ENCODE peak calls at places on chromosome 16, in nine cellular contexts. H is activated effector memory CD4-positive, alpha-beta T cell treated with anti-CD3 and anti-CD28 coated beads, Interleukin-2, amount 50 U/mL, for 16 hours; E is mucosa of descending colon; Y is HCT116; U is renal cortical epithelial cell; T is activated naive CD4-positive, alpha-beta T cell; K is kidney tubule cell; D is ascending aorta; B is left ventricle myocardium superior. S is an unnamed sample.

GRCh38 chr16:49756971-49757743 is 98.8 kb downstream of the ZNF423 start:
- DNase-seq in H (no peak), E (no peak), Y (no peak), U (peak), T (no peak), K (peak), D (no peak), B (no peak), S (no peak)

GRCh38 chr16:63187638-63188037 is 1151.4 kb upstream of the CDH8 start:
- DNase-seq in H (no peak), E (no peak), Y (no peak), U (no peak), T (no peak), K (no peak), D (no peak), B (no peak), S (no peak)

GRCh38 chr16:57748596-57748995 is 13.0 kb downstream of the KATNB1 start:
- DNase-seq in H (no peak), E (peak), Y (no peak), U (no peak), T (no peak), K (no peak), D (no peak), B (peak), S (no peak)

GRCh38 chr16:57091990-57092785 is at the start of gene CPNE2:
- DNase-seq in H (peak), E (peak), Y (no peak), U (no peak), T (peak), K (peak), D (peak), B (peak), S (peak)

GRCh38 chr16:49019081-49019633 is 262.5 kb downstream of the CBLN1 start:
- DNase-seq in H (no peak), E (no peak), Y (no peak), U (peak), T (no peak), K (peak), D (no peak), B (no peak), S (no peak)

GRCh38 chr16:83713597-83713996 is 94.2 kb upstream of the HSBP1 start:
- DNase-seq in H (no peak), E (no peak), Y (no peak), U (no peak), T (no peak), K (peak), D (no peak), B (no peak), S (peak)

GRCh38 chr16:83579027-83579426 is 228.8 kb upstream of the HSBP1 start:
- DNase-seq in H (no peak), E (no peak), Y (no peak), U (no peak), T (no peak), K (peak), D (no peak), B (no peak), S (no peak)

GRCh38 chr16:23320695-23321094 is 18.6 kb downstream of the SCNN1B start:
- DNase-seq in H (no peak), E (peak), Y (no peak), U (no peak), T (no peak), K (no peak), D (no peak), B (no peak), S (no peak)

GRCh38 chr16:56372013-56372634 is 53.2 kb downstream of the AMFR start:
- DNase-seq in H (no peak), E (no peak), Y (no peak), U (no peak), T (no peak), K (no peak), D (no peak), B (no peak), S (no peak)

GRCh38 chr16:13441675-13442074 is 478.3 kb upstream of the ERCC4 start:
- DNase-seq in H (no peak), E (no peak), Y (no peak), U (no peak), T (no peak), K (no peak), D (no peak), B (no peak), S (no peak)

GRCh38 chr16:727291-727977 is 528 bp downstream of the HAGHL start:
- DNase-seq in H (peak), E (peak), Y (no peak), U (no peak), T (peak), K (no peak), D (no peak), B (no peak), S (no peak)

GRCh38 chr16:54432481-54433229 is 146.1 kb upstream of the IRX3 start:
- DNase-seq in H (no peak), E (no peak), Y (no peak), U (no peak), T (no peak), K (no peak), D (no peak), B (no peak), S (no peak)

GRCh38 chr16:72952404-72953301 is 95.3 kb downstream of the ZFHX3 start:
- DNase-seq in H (no peak), E (no peak), Y (no peak), U (no peak), T (no peak), K (no peak), D (no peak), B (no peak), S (no peak)